ENCODE peak calls at places on chromosomes 7 and 10, in five cellular contexts. J, N, P, V and R are unnamed samples.

GRCh38 chr7:31796375-31796774 is 109.4 kb downstream of the PPP1R17 start:
- DNase-seq in J (no peak), N (no peak), P (no peak), V (no peak), R (peak; percentile 25)

GRCh38 chr7:108227360-108227749 is 97.2 kb upstream of the LAMB4 start:
- DNase-seq in J (no peak), N (no peak), P (no peak), V (no peak), R (no peak)

GRCh38 chr7:34675749-34676374 is 17.8 kb downstream of the NPSR1 start:
- DNase-seq in J (no peak), N (peak; percentile 21), P (peak; percentile 13), V (peak; percentile 2), R (peak; percentile 3)

GRCh38 chr10:71753091-71753959 is 20.0 kb downstream of the VSIR start:
- DNase-seq in J (no peak), N (no peak), P (no peak), V (no peak), R (no peak)

GRCh38 chr7:466465-467191 is 53.0 kb downstream of the PDGFA start:
- DNase-seq in J (no peak), N (no peak), P (no peak), V (no peak), R (no peak)

GRCh38 chr7:102981451-102981850 is 68.7 kb downstream of the LRRC17 start:
- DNase-seq in J (no peak), N (no peak), P (no peak), V (no peak), R (no peak)

GRCh38 chr10:24826022-24826421 is 102.3 kb upstream of the ARHGAP21 start:
- DNase-seq in J (peak; percentile 44), N (no peak), P (no peak), V (peak; percentile 87), R (peak; percentile 92)

GRCh38 chr7:120052884-120053382 is 220.0 kb upstream of the KCND2 start:
- DNase-seq in J (peak; percentile 46), N (no peak), P (no peak), V (peak; percentile 100), R (peak; percentile 99)

GRCh38 chr7:17696422-17696821 is 243.9 kb downstream of the SNX13 start:
- DNase-seq in J (peak; percentile 97), N (no peak), P (no peak), V (peak; percentile 95), R (peak; percentile 93)

GRCh38 chr7:1323178-1324027 is 90.7 kb downstream of the UNCX start:
- DNase-seq in J (no peak), N (no peak), P (no peak), V (no peak), R (no peak)

GRCh38 chr7:79833616-79834015 is 301.0 kb upstream of the GNAI1 start:
- DNase-seq in J (no peak), N (no peak), P (no peak), V (no peak), R (no peak)

GRCh38 chr7:50711271-50712175 is 71.2 kb downstream of the GRB10 start:
- DNase-seq in J (no peak), N (no peak), P (no peak), V (peak; percentile 55), R (peak; percentile 58)

GRCh38 chr10:82887488-82887887 is 1012.5 kb downstream of the NRG3 start:
- DNase-seq in J (no peak), N (no peak), P (no peak), V (no peak), R (no peak)

GRCh38 chr10:17348111-17349008 is 106.0 kb downstream of the ST8SIA6 start:
- DNase-seq in J (peak; percentile 52), N (no peak), P (peak; percentile 83), V (peak; percentile 86), R (peak; percentile 91)

GRCh38 chr7:116551692-116552091 is 26.9 kb downstream of the CAV1 start:
- DNase-seq in J (no peak), N (no peak), P (no peak), V (no peak), R (no peak)

GRCh38 chr10:45034301-45034700 is 33.6 kb downstream of the ZNF22 start:
- DNase-seq in J (no peak), N (no peak), P (no peak), V (no peak), R (peak; percentile 15)

GRCh38 chr10:30775779-30776591 is 146.4 kb upstream of the LYZL2 start:
- DNase-seq in J (no peak), N (no peak), P (no peak), V (peak; percentile 93), R (peak; percentile 89)

GRCh38 chr10:2541176-2541575 is 526.2 kb upstream of the PFKP start:
- DNase-seq in J (no peak), N (no peak), P (no peak), V (no peak), R (no peak)

GRCh38 chr7:101179780-101180755 is at the start of gene NAT16:
- DNase-seq in J (no peak), N (no peak), P (no peak), V (no peak), R (no peak)

GRCh38 chr7:101174322-101174854 is 5.7 kb downstream of the NAT16 start:
- DNase-seq in J (no peak), N (no peak), P (no peak), V (no peak), R (no peak)

GRCh38 chr7:101175664-101176063 is 4.4 kb downstream of the NAT16 start:
- DNase-seq in J (no peak), N (no peak), P (no peak), V (no peak), R (no peak)

GRCh38 chr7:101177644-101178043 is 2.4 kb downstream of the NAT16 start:
- DNase-seq in J (no peak), N (no peak), P (no peak), V (no peak), R (no peak)

GRCh38 chr7:101179117-101179779 is 845 bp downstream of the NAT16 start:
- DNase-seq in J (no peak), N (no peak), P (no peak), V (no peak), R (no peak)
- H3K4me3 ChIP-seq in J (no peak overlapping the region), N (no peak overlapping the region), P (no peak overlapping the region), V (no peak overlapping the region), R (no peak overlapping the region)

DNA sequence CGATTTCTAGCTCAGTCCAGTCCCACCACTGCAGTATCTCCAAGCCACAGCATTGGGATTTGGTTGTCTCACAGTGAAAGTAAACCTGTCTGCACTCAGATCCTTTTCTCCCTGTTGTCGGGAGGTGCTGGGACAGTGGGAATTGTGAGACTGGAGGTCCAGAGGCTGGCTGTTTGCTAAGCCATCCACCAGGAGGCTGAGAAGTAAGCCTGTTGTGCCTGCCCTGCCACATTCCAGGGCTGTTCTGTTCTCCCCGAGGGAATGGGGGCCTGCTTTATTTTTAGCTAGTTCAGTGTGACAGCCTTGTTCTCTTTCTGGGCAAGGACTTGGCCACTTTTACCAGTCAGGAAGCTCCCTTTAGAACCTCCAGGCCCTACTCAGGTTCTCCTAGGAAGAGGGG is 54.9 kb downstream of the HK1 start:
- DNase-seq in J (no peak), N (no peak), P (no peak), V (peak; percentile 40), R (no peak)
- TF ChIP-seq CTCF in J (peak; percentile 30), N (no peak), P (no peak), V (peak; percentile 23), R (no peak)

GRCh38 chr10:95556994-95557767 is 4.0 kb downstream of the SORBS1 start:
- DNase-seq in J (no peak), N (no peak), P (no peak), V (no peak), R (no peak)
- H3K4me3 ChIP-seq in J (no peak overlapping the region), N (no peak overlapping the region), P (no peak overlapping the region), V (no peak overlapping the region), R (no peak overlapping the region)

GRCh38 chr7:74178632-74179031 is 4.5 kb downstream of the EIF4H start:
- DNase-seq in J (peak; percentile 57), N (peak; percentile 31), P (no peak), V (peak; percentile 71), R (peak; percentile 63)
- TF ChIP-seq CTCF in J (no peak), N (no peak), P (no peak), V (no peak), R (no peak)